ENCODE peak calls at places on chromosomes 11 and 22, in seven cellular contexts. J is sigmoid colon, Q is PC-3, E is adipocyte, D is kidney, N is left ventricle myocardium inferior, P is thoracic aorta. F is an unnamed sample.

GRCh38 chr11:73140213-73141030 is 1.7 kb downstream of the FCHSD2 start:
- DNase-seq in E (peak), P (no peak), D (peak), Q (peak), J (no peak), N (peak), F (peak)

GRCh38 chr22:24066872-24067271 is 55.8 kb downstream of the CABIN1 start:
- DNase-seq in J (peak), P (no peak), E (no peak), N (no peak), Q (no peak), D (peak), F (no peak)

GRCh38 chr11:120828847-120829246 is 195.1 kb upstream of the TBCEL start:
- DNase-seq in E (no peak), P (no peak), Q (no peak), J (no peak), N (no peak), D (no peak), F (no peak)

GRCh38 chr11:9489366-9489765 is 28.6 kb downstream of the ZNF143 start:
- DNase-seq in E (peak), N (no peak), P (no peak), J (no peak), D (no peak), Q (peak), F (no peak)

GRCh38 chr11:64306876-64307622 is 1.7 kb downstream of the ESRRA start:
- DNase-seq in Q (no peak), J (peak), P (no peak), N (no peak), D (peak), E (peak), F (no peak)

GRCh38 chr11:114293201-114293711 is 2.9 kb upstream of the NNMT start:
- DNase-seq in Q (peak), P (no peak), J (no peak), E (no peak), N (no peak), D (no peak), F (no peak)

GRCh38 chr11:72683782-72684200 is 9.6 kb upstream of the PDE2A start:
- DNase-seq in N (peak), Q (peak), J (no peak), P (no peak), E (peak), D (peak), F (peak)

GRCh38 chr11:70167723-70168404 is 35.2 kb upstream of the FADD start:
- DNase-seq in D (no peak), E (no peak), Q (peak), N (no peak), J (no peak), P (no peak), F (no peak)

GRCh38 chr22:32623943-32624342 is 149.3 kb downstream of the FBXO7 start:
- DNase-seq in D (peak), E (peak), N (peak), P (peak), Q (no peak), J (peak), F (peak)

GRCh38 chr11:2771758-2772466 is 72.1 kb upstream of the KCNQ1OT1 start:
- DNase-seq in Q (no peak), E (no peak), J (peak), D (peak), P (no peak), N (peak), F (peak)

GRCh38 chr11:116557261-116557660 is 215.5 kb downstream of the BUD13 start:
- DNase-seq in J (no peak), P (no peak), Q (no peak), E (no peak), D (no peak), N (no peak), F (no peak)

DNA sequence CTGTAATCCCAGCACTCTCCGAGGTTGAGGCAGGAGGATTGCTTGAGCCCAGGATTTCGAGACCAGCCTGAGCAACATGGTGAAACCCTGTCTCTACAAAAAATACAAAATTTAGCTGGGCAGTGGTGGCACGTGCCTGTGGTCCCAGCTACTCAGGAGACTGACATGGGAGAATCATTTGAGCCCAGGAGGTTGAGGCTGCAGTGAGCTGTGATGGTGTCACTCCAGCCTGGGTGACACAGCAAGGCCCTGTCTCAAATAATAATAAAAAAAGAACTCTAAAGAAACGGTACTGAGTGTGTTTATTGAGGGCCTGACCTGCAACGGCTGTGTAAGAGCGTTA is 52.7 kb downstream of the PRDM10 start:
- DNase-seq in P (no peak), E (no peak), J (no peak), D (no peak), Q (no peak), N (no peak), F (no peak)
- H3K4me3 ChIP-seq in P (no peak), E (no peak), J (no peak), D (no peak), Q (no peak), N (no peak), F (no peak)

GRCh38 chr11:94655291-94655690 is 88.1 kb downstream of the PIWIL4 start:
- DNase-seq in N (no peak), D (no peak), E (no peak), Q (no peak), J (no peak), P (no peak), F (no peak)

GRCh38 chr11:94653561-94653960 is 86.4 kb downstream of the PIWIL4 start:
- DNase-seq in P (no peak), Q (no peak), E (no peak), D (no peak), N (no peak), J (no peak), F (no peak)

GRCh38 chr11:94650756-94651155 is 83.6 kb downstream of the PIWIL4 start:
- DNase-seq in Q (no peak), D (peak), P (no peak), N (peak), J (peak), E (peak), F (peak)

GRCh38 chr11:94654201-94654600 is 87.0 kb downstream of the PIWIL4 start:
- DNase-seq in J (no peak), Q (no peak), D (no peak), P (no peak), E (no peak), N (no peak), F (no peak)

DNA sequence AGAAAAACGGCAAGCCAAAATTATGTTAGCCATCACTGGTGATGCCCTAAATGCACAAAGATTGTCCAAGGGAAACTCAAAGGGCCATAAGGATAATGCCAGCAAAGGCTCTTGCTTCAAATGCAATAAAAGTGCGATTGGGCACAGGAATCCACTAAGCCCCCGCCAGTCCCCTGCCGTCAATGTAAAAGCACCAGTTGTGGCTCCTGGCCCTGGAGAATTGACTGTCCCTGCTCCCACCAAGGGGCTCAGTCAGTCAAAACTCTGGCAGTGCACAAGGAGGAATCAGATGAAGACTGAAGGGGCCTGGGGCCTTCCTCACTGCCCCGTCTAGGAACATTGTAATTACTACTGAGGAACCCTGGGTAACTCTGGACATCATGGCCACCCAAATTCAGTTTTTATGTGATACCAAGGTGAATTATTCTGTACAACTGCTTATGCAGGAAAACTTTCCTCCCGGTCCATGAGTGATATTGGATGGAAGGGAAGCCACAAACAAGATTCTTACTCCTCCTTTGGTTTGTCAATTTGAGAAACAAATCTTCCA is 85.6 kb downstream of the PIWIL4 start:
- DNase-seq in E (no peak), N (no peak), P (no peak), Q (no peak), D (no peak), J (no peak), F (no peak)
- H3K4me3 ChIP-seq in E (no peak), N (no peak), P (no peak), Q (no peak), D (no peak), J (no peak), F (no peak)

GRCh38 chr11:45155627-45156180 is 9.3 kb downstream of the PRDM11 start:
- DNase-seq in N (no peak), E (no peak), Q (no peak), J (peak), D (no peak), P (no peak), F (peak)

GRCh38 chr11:45156731-45157130 is 10.3 kb downstream of the PRDM11 start:
- DNase-seq in E (no peak), Q (no peak), P (no peak), D (no peak), J (peak), N (no peak), F (peak)

GRCh38 chr11:45155058-45155551 is 8.7 kb downstream of the PRDM11 start:
- DNase-seq in P (no peak), Q (no peak), D (no peak), E (no peak), N (no peak), J (peak), F (no peak)

GRCh38 chr11:45157247-45158209 is 11.1 kb downstream of the PRDM11 start:
- DNase-seq in J (peak), E (no peak), D (no peak), N (no peak), Q (no peak), P (no peak), F (peak)

DNA sequence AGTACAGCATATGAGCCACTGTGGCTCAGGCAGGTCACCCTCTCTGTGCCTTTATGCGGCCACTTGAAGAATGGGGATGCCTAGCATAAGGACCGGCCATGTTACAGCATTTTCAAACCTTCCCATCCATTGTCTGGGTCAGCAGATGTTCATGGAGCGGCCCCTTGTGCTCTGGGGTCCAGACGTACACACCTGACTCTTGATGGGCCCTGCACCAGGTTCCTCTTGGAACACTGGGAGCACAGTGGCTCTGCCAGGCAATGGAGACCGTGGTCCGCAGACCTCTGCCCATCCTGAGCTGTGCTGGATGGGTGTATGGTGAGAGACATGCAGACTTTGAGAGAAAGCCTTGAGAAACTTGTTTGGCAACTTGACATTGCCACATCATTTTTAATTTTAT is 9.8 kb downstream of the PRDM11 start:
- DNase-seq in D (no peak), E (no peak), Q (no peak), J (peak), P (no peak), N (no peak), F (no peak)
- H3K4me3 ChIP-seq in D (no peak), E (no peak), Q (no peak), J (no peak), P (no peak), N (no peak), F (no peak)

DNA sequence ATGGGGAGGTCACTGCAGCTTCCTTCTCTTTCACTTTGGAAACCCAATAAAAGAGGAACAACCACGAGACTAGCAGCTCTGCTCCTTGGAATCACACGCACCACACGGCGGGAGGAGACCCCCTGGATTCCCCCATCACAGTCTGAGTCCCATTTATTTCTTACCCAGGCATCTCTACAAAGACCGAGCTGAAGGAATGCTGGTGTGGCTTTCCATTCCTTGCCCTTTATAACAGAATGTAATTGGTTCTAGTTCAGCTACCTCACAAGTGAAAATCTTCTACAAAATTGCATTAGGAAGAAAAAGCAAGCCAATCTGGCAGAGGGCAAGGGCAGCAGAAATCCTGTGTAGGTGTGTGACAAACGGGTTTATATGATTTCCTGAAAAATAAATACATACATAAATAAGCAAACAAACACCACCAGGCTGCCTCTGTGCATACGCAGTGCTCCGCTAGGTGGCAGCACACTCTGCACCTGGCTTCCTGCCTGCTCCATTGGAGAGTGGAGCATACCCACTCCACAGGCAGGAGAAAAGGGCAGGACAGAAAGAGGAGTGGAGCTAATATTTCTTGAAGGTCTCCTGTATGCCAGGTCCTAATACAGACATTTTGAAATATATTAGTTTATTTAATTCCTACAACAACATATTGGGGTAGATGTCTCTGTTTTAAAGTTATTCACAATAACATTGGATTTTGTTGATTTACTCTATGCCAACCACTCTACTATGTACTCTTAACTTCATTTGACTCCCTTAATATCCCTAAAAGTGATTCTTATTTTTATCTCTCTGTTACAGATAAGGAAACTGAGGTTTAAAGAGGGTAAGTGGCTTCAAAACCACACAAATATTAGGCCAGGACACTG is 673.1 kb downstream of the KCNA4 start:
- DNase-seq in E (peak), N (peak), D (peak), P (no peak), Q (peak), J (no peak), F (no peak)
- H3K4me3 ChIP-seq in E (peak), N (no peak), D (peak), P (no peak), Q (no peak), J (no peak), F (no peak)

GRCh38 chr11:133951484-133952198 is 5.1 kb downstream of the IGSF9B start:
- DNase-seq in E (peak), N (no peak), J (no peak), Q (peak), P (no peak), D (no peak), F (peak)
- H3K4me3 ChIP-seq in E (peak), N (peak), J (peak), Q (no peak), P (peak), D (no peak), F (peak)

GRCh38 chr11:65774525-65775306 is 6.1 kb downstream of the AP5B1 start:
- DNase-seq in P (no peak), N (no peak), E (no peak), Q (no peak), J (peak), D (no peak), F (no peak)
- H3K4me3 ChIP-seq in P (no peak), N (no peak), E (no peak), Q (no peak), J (no peak), D (no peak), F (no peak)

GRCh38 chr22:20158366-20159036 is 7.6 kb upstream of the CCDC188 start:
- DNase-seq in Q (no peak), P (no peak), E (no peak), J (no peak), N (no peak), D (no peak), F (no peak)
- H3K4me3 ChIP-seq in Q (no peak), P (no peak), E (no peak), J (no peak), N (no peak), D (no peak), F (no peak)

DNA sequence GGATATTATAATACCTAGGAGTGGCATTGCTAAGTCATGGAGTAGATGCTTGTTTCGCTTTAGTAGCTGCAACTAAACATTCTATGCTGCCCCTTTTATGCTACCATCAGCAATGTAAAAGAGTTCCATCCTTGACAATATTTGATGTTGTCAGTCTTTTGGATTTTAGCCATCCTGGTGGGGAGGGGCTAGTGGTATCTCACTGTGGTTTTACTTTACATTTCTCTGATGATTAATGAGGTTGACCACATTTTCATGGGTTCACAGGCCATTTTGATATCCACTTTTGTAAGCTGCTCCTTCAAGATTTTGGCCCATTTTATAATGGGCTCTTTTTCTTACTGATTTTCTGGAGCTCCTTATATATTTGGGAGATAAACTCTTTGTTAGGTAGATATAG is 16.4 kb upstream of the APOBEC3A start:
- DNase-seq in D (no peak), E (no peak), P (no peak), N (no peak), Q (peak), J (no peak), F (no peak)
- H3K4me3 ChIP-seq in D (no peak), E (no peak), P (no peak), N (no peak), Q (no peak), J (no peak), F (no peak)

GRCh38 chr22:39315389-39315788 is 4.0 kb downstream of the RPL3 start:
- DNase-seq in E (no peak), N (no peak), J (no peak), Q (no peak), D (no peak), P (no peak), F (no peak)
- H3K4me3 ChIP-seq in E (peak), N (no peak), J (no peak), Q (peak), D (no peak), P (no peak), F (no peak)

DNA sequence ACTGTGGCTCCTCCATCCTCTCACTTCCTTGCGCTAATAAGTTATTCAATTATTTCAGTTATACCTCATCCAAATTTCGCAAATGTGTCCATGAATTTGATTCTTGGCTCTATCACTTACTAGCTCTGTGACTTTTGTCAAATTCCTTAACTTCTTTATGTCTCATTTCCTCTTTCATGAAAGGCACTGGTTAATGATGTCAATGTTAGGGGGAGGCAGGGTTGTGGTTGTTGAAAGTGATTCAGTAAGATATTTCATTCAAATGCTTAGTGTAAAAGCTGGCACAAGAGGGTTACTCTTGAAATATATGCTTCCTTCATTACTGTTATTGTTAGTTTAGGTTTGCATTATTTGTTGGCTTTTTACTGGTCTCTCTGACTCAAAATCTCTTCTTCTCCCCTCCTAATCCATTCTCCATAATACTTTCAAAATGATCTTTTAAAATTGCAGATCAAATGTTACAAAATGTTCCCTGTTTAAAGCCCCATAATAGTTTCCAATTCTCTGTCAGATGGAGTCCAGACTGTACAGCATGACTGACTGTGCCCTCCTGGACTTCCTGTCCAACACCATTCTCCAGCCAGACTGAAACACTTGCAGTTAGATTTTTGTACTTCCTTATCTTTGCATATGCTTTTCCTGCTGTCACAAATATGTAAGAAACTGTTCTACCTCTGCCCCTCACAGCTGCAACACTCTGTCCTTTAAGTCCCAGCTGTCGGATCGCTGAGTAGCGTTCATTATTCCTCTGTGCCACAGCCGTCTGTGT is 510.6 kb upstream of the RAG2 start:
- DNase-seq in Q (peak), D (no peak), P (no peak), N (no peak), E (no peak), J (no peak), F (no peak)
- H3K4me3 ChIP-seq in Q (no peak), D (no peak), P (no peak), N (no peak), E (peak), J (no peak), F (no peak)